ENCODE peak calls at places on chromosomes 12 and 14, in eight cellular contexts. Z is mesenchymal stem cell, N is HCT116, L is SK-N-SH, K is fibroblast of lung, J is colonic mucosa, X is PC-3, O is astrocyte. C is an unnamed sample.

GRCh38 chr14:104994988-104995387 is 9.4 kb downstream of the CLBA1 start:
- DNase-seq in O (no peak), Z (no peak), L (no peak), N (no peak), X (no peak), J (no peak), K (no peak), C (no peak)

GRCh38 chr12:31353730-31354708 is 28.1 kb upstream of the SINHCAF start:
- DNase-seq in J (peak), Z (no peak), X (no peak), N (no peak), O (no peak), L (no peak), K (no peak), C (no peak)

GRCh38 chr12:12927211-12928079 is 24.5 kb downstream of the GPRC5D start:
- DNase-seq in L (peak), K (peak), Z (no peak), N (peak), J (peak), O (no peak), X (no peak), C (no peak)

GRCh38 chr14:65198346-65198745 is 96.0 kb upstream of the MAX start:
- DNase-seq in Z (no peak), N (no peak), J (no peak), O (no peak), K (no peak), L (peak), X (no peak), C (no peak)

GRCh38 chr12:45638386-45638785 is 91.1 kb upstream of the ARID2 start:
- DNase-seq in X (no peak), O (no peak), N (no peak), L (no peak), K (no peak), Z (no peak), J (no peak), C (no peak)

GRCh38 chr12:24864796-24865125 is 84.1 kb downstream of the BCAT1 start:
- DNase-seq in K (peak), X (no peak), N (no peak), J (no peak), L (peak), Z (peak), O (peak), C (no peak)

GRCh38 chr12:109247831-109248654 is 61.0 kb downstream of the FOXN4 start:
- DNase-seq in X (no peak), L (no peak), Z (no peak), K (no peak), J (peak), N (no peak), O (no peak), C (no peak)

GRCh38 chr12:70994217-70994788 is 73.8 kb upstream of the PTPRR start:
- DNase-seq in J (no peak), Z (peak), X (peak), K (peak), O (peak), N (no peak), L (no peak), C (no peak)

GRCh38 chr12:110889361-110889760 is 31.0 kb downstream of the MYL2 start:
- DNase-seq in L (no peak), K (no peak), J (no peak), N (no peak), X (no peak), Z (no peak), O (no peak), C (no peak)

GRCh38 chr12:41606741-41607460 is 418.8 kb downstream of the PDZRN4 start:
- DNase-seq in L (no peak), O (no peak), J (no peak), X (no peak), N (no peak), K (no peak), Z (peak), C (no peak)

GRCh38 chr12:48980389-48980952 is 2.3 kb downstream of the WNT1 start:
- DNase-seq in X (peak), J (peak), L (peak), O (no peak), N (no peak), K (no peak), Z (no peak), C (no peak)

GRCh38 chr14:44893535-44893934 is 68.2 kb downstream of the KLHL28 start:
- DNase-seq in J (no peak), N (no peak), K (no peak), L (no peak), O (no peak), Z (no peak), X (no peak), C (no peak)

GRCh38 chr12:7369274-7369729 is 65.4 kb downstream of the ACSM4 start:
- DNase-seq in O (no peak), N (peak), Z (peak), X (peak), J (no peak), K (no peak), L (peak), C (no peak)

GRCh38 chr12:57372233-57372632 is 58.6 kb downstream of the R3HDM2 start:
- DNase-seq in X (no peak), Z (no peak), K (peak), J (no peak), L (no peak), O (peak), N (no peak), C (no peak)

GRCh38 chr14:51607677-51608076 is 44.0 kb upstream of the FRMD6 start:
- DNase-seq in L (no peak), N (no peak), X (no peak), O (no peak), K (peak), Z (no peak), J (no peak), C (peak)

GRCh38 chr12:114450019-114450418 is 44.1 kb upstream of the TBX5 start:
- DNase-seq in K (no peak), J (no peak), L (no peak), O (no peak), X (no peak), N (no peak), Z (no peak), C (no peak)

GRCh38 chr14:91369628-91370445 is 47.8 kb downstream of the CCDC88C start:
- DNase-seq in O (no peak), L (no peak), N (no peak), Z (no peak), X (peak), J (no peak), K (no peak), C (no peak)

GRCh38 chr14:95318870-95319311 is 817 bp downstream of the CLMN start:
- DNase-seq in O (no peak), K (no peak), Z (no peak), L (no peak), N (no peak), J (no peak), X (no peak), C (no peak)

GRCh38 chr12:60212159-60213000 is 616.6 kb downstream of the SLC16A7 start:
- DNase-seq in X (no peak), O (no peak), L (no peak), Z (no peak), N (no peak), J (no peak), K (no peak), C (no peak)

GRCh38 chr14:26598081-26598671 is 343 bp upstream of the NOVA1 start:
- DNase-seq in J (peak), N (no peak), L (peak), Z (peak), X (peak), O (peak), K (peak), C (no peak)

GRCh38 chr14:106662947-106663346 is 1136.6 kb downstream of the TMEM121 start:
- DNase-seq in O (no peak), K (no peak), N (no peak), X (no peak), L (no peak), Z (no peak), J (no peak), C (no peak)
- H3K9ac ChIP-seq in O (no peak), K (no peak), N (no peak), X (no peak), L (no peak), Z (no peak), J (no peak), C (no peak)

GRCh38 chr12:53975816-53976152 is 1.0 kb upstream of the HOTAIR start:
- DNase-seq in J (no peak), O (no peak), L (no peak), Z (no peak), K (no peak), X (no peak), N (no peak), C (no peak)

GRCh38 chr12:53975019-53975815 is 463 bp upstream of the HOTAIR start:
- DNase-seq in L (no peak), K (no peak), J (no peak), N (no peak), Z (no peak), X (no peak), O (no peak), C (no peak)

GRCh38 chr12:53973093-53974042 is at the start of gene HOXC11:
- DNase-seq in K (no peak), Z (no peak), X (peak), J (no peak), L (no peak), O (no peak), N (no peak), C (no peak)

GRCh38 chr12:53972722-53973092 is 219 bp upstream of the HOXC11 start:
- DNase-seq in O (no peak), J (no peak), N (no peak), X (no peak), L (no peak), K (no peak), Z (no peak), C (no peak)

GRCh38 chr12:53974084-53975018 is at the start of gene HOTAIR:
- DNase-seq in Z (no peak), N (no peak), X (peak), J (no peak), K (no peak), L (peak), O (no peak), C (no peak)
- H3K4me3 ChIP-seq in Z (peak), N (peak), X (peak), J (no peak), K (no peak), L (no peak), O (no peak), C (peak)

DNA sequence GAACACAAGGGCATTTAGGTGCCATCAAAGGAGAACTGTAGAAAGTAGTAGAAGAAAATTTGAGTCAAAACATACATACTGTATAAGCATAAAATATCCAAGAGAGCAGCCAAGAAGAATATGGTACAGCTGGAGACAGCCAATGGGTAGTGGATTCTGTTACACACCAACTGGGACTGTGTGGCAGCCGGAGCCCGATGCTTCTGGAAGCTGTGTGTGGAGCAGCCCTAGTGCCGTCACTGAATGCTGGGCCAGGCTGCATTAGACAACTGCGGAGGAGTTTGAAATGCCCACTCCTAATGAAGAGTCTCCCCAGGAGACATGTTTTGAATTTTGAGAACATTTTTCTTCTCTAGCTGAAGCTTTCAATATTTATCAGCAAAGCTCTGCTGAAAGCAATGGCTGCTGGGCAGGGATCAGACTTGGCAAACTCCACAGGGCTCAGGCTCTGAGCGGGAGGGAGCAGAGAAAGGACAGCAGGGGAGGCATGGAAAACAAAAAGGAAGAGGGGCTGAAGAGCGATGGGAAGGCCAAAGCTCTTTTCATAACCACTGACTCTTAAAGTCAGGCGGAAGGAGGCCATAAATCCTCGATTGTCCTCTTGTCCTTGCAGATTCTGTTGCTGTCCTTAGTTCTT is 189.0 kb downstream of the MON2 start:
- DNase-seq in O (no peak), X (no peak), Z (no peak), J (no peak), K (no peak), N (no peak), L (no peak), C (no peak)
- H3K9ac ChIP-seq in O (no peak), X (no peak), Z (no peak), J (no peak), K (no peak), N (no peak), L (no peak), C (no peak)

DNA sequence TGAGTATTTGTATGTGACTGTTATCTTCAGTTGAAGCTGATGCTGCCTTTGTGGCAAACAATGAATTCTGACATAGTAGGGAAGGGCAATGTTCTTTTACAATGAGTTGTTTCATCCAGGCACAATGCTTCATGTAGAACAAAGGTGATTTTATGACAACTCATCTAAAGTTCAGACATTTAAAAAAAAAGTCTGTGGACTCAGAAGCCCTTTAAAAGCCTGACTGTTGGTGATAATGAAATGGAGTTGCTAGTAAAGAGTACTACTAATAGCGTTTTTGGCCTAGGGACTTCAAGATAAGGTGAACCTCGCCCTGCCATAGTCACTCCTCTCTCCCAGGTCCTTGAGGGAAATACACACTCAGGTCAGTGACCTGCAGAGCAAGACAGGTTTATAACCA is 105.1 kb downstream of the AKAP6 start:
- DNase-seq in N (no peak), Z (no peak), L (no peak), X (no peak), J (peak), K (no peak), O (no peak), C (no peak)
- H3K4me3 ChIP-seq in N (no peak), Z (no peak), L (no peak), X (no peak), J (no peak), K (no peak), O (no peak), C (no peak)

DNA sequence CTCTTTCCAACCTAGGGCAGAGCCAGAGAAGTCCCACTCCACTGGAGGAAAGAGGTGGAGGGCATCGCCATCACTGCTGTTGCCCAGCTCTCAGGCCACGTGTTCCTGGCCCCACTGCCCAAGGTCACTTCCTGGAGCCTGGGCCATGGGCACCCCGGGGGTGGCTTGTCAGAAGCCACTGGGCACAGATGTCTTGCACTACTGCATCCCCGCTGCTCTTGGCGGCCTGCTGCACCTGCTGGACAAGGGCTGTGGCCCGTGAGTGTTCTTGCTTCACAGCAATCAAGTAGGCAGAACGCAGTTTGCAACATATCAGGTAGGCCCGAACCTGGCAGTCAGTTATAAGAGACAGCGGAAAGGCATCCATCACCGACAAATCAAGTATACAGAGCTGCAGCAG is 46.6 kb downstream of the RDH12 start:
- DNase-seq in O (no peak), L (no peak), J (no peak), Z (no peak), K (no peak), N (no peak), X (no peak), C (no peak)
- H3K9ac ChIP-seq in O (no peak), L (no peak), J (no peak), Z (no peak), K (no peak), N (no peak), X (no peak), C (no peak)

GRCh38 chr14:92774563-92774962 is 19.5 kb upstream of the GOLGA5 start:
- DNase-seq in O (no peak), J (no peak), L (no peak), N (no peak), X (no peak), Z (no peak), K (no peak), C (no peak)
- H3K4me3 ChIP-seq in O (no peak), J (no peak), L (no peak), N (no peak), X (no peak), Z (no peak), K (no peak), C (no peak)

C was measured in SK-N-MC.